ENCODE peak calls at places on chromosome 9, in eight cellular contexts. A is prostate gland, X is psoas muscle, Z is A549, S is mammary epithelial cell, W is epithelial cell of prostate, Y is HL-60, O is left lung. C is an unnamed sample.

GRCh38 chr9:14313378-14313940 is 482 bp downstream of the NFIB start:
- DNase-seq in X (peak; percentile 76), O (peak; percentile 66), Z (peak; percentile 63), W (no peak), A (no peak), S (no peak), Y (no peak), C (no peak)

GRCh38 chr9:107557236-107557990 is 67.8 kb upstream of the KLF4 start:
- DNase-seq in X (no peak), W (peak; percentile 57), A (no peak), Z (no peak), O (no peak), S (peak; percentile 82), Y (no peak), C (peak; percentile 87)

GRCh38 chr9:35374910-35375309 is 115.0 kb upstream of the RUSC2 start:
- DNase-seq in S (no peak), A (no peak), X (peak; percentile 86), O (no peak), Z (no peak), W (no peak), Y (no peak), C (no peak)

GRCh38 chr9:1331546-1331945 is 281.4 kb downstream of the DMRT2 start:
- DNase-seq in A (no peak), W (no peak), Y (no peak), O (no peak), X (no peak), Z (no peak), S (no peak), C (no peak)

GRCh38 chr9:89315482-89315881 is 2.8 kb upstream of the SECISBP2 start:
- DNase-seq in Y (no peak), X (no peak), S (no peak), A (no peak), Z (no peak), O (no peak), W (no peak), C (no peak)

GRCh38 chr9:23740531-23740930 is 85.5 kb downstream of the ELAVL2 start:
- DNase-seq in X (no peak), W (no peak), Z (no peak), Y (no peak), S (no peak), O (no peak), A (no peak), C (no peak)

GRCh38 chr9:89508951-89509607 is 11.2 kb upstream of the SEMA4D start:
- DNase-seq in Z (no peak), Y (peak; percentile 53), O (no peak), X (no peak), A (no peak), S (no peak), W (no peak), C (no peak)

GRCh38 chr9:7324031-7324654 is 475.4 kb downstream of the DMAC1 start:
- DNase-seq in O (no peak), W (no peak), Z (no peak), A (no peak), S (peak; percentile 2), X (no peak), Y (no peak), C (no peak)

GRCh38 chr9:7533376-7534090 is 266.0 kb downstream of the DMAC1 start:
- DNase-seq in X (no peak), Y (no peak), W (no peak), S (no peak), O (no peak), A (no peak), Z (no peak), C (no peak)

GRCh38 chr9:35745569-35745968 is 3.5 kb downstream of the GBA2 start:
- DNase-seq in A (no peak), S (no peak), Y (no peak), W (no peak), Z (no peak), O (no peak), X (no peak), C (no peak)

GRCh38 chr9:35954942-35955546 is 2.9 kb downstream of the OR2S2 start:
- DNase-seq in Z (peak; percentile 81), Y (peak; percentile 48), O (no peak), S (peak; percentile 63), X (no peak), A (peak; percentile 60), W (peak; percentile 27), C (peak; percentile 21)

GRCh38 chr9:11088826-11089374 is 476.1 kb upstream of the PTPRD start:
- DNase-seq in S (no peak), O (no peak), A (no peak), W (no peak), X (no peak), Y (no peak), Z (no peak), C (no peak)

GRCh38 chr9:82606761-82607382 is 456.1 kb downstream of the RASEF start:
- DNase-seq in X (no peak), Z (peak; percentile 65), A (peak; percentile 32), S (peak; percentile 35), W (no peak), Y (peak; percentile 34), O (no peak), C (no peak)

GRCh38 chr9:3525088-3525835 is 539 bp downstream of the RFX3 start:
- DNase-seq in O (peak; percentile 84), A (no peak), S (peak; percentile 6), Z (peak; percentile 10), X (peak; percentile 75), W (no peak), Y (no peak), C (no peak)

GRCh38 chr9:72485821-72486605 is 35.4 kb upstream of the TMC1 start:
- DNase-seq in W (no peak), X (no peak), Z (peak; percentile 16), A (no peak), S (no peak), O (no peak), Y (no peak), C (no peak)

GRCh38 chr9:86854898-86855523 is 92.3 kb downstream of the GAS1 start:
- DNase-seq in A (no peak), O (no peak), S (peak; percentile 68), Y (no peak), X (no peak), W (no peak), Z (peak; percentile 9), C (no peak)

GRCh38 chr9:134287591-134288518 is 38.4 kb upstream of the RXRA start:
- DNase-seq in W (no peak), X (peak; percentile 36), Y (no peak), Z (no peak), O (peak; percentile 58), S (no peak), A (no peak), C (no peak)

GRCh38 chr9:132584616-132585560 is 2.5 kb downstream of the BARHL1 start:
- DNase-seq in Z (peak; percentile 12), X (peak; percentile 26), S (no peak), Y (no peak), A (no peak), W (no peak), O (no peak), C (no peak)

GRCh38 chr9:109986423-109987055 is 206.5 kb downstream of the PALM2AKAP2 start:
- DNase-seq in O (no peak), W (no peak), A (no peak), Y (no peak), X (no peak), S (peak; percentile 73), Z (peak; percentile 38), C (no peak)

GRCh38 chr9:94995294-94995693 is 268.8 kb downstream of the AOPEP start:
- DNase-seq in W (no peak), Y (no peak), A (no peak), X (no peak), Z (no peak), S (no peak), O (no peak), C (no peak)

GRCh38 chr9:94993141-94993820 is 266.8 kb downstream of the AOPEP start:
- DNase-seq in W (no peak), A (no peak), Z (no peak), X (no peak), O (no peak), Y (no peak), S (no peak), C (no peak)

GRCh38 chr9:94993821-94994165 is 267.3 kb downstream of the AOPEP start:
- DNase-seq in Y (no peak), A (no peak), Z (no peak), O (no peak), S (no peak), X (no peak), W (no peak), C (no peak)

GRCh38 chr9:94990897-94991561 is 264.5 kb downstream of the AOPEP start:
- DNase-seq in Z (peak; percentile 45), X (no peak), S (no peak), O (no peak), Y (no peak), A (no peak), W (no peak), C (no peak)

GRCh38 chr9:94991961-94992907 is 265.7 kb downstream of the AOPEP start:
- DNase-seq in S (no peak), X (no peak), W (no peak), Y (no peak), A (no peak), Z (peak; percentile 94), O (no peak), C (no peak)
- H3K27ac ChIP-seq in S (no peak overlapping the region), X (no peak overlapping the region), W (no peak overlapping the region), Y (no peak overlapping the region), A (peak overlapping the region; percentile 42), Z (peak overlapping the region; percentile 89), O (peak overlapping the region; percentile 64), C (no peak overlapping the region)

GRCh38 chr9:130422546-130422945 is 22.2 kb upstream of the ASS1 start:
- DNase-seq in W (no peak), X (no peak), Z (no peak), Y (no peak), A (no peak), O (no peak), S (no peak), C (no peak)
- H3K27ac ChIP-seq in W (no peak overlapping the region), X (no peak overlapping the region), Z (no peak overlapping the region), Y (no peak overlapping the region), A (no peak overlapping the region), O (no peak overlapping the region), S (no peak overlapping the region), C (no peak overlapping the region)

GRCh38 chr9:84556556-84556955 is 113.0 kb upstream of the NTRK2 start:
- DNase-seq in Z (no peak), Y (no peak), X (no peak), O (no peak), W (peak; percentile 20), A (no peak), S (peak; percentile 67), C (no peak)
- H3K27ac ChIP-seq in Z (no peak overlapping the region), Y (no peak overlapping the region), X (no peak overlapping the region), O (no peak overlapping the region), W (no peak overlapping the region), A (no peak overlapping the region), S (no peak overlapping the region), C (no peak overlapping the region)

GRCh38 chr9:136003356-136004218 is 42.4 kb upstream of the UBAC1 start:
- DNase-seq in O (no peak), Y (no peak), W (no peak), S (no peak), Z (no peak), A (no peak), X (no peak), C (no peak)

GRCh38 chr9:136006169-136006568 is 45.0 kb upstream of the UBAC1 start:
- DNase-seq in X (no peak), O (no peak), Y (no peak), W (no peak), Z (no peak), A (no peak), S (no peak), C (no peak)

GRCh38 chr9:136002886-136003285 is 41.7 kb upstream of the UBAC1 start:
- DNase-seq in S (no peak), A (no peak), X (peak; percentile 78), Z (no peak), O (no peak), W (no peak), Y (no peak), C (no peak)

GRCh38 chr9:136004712-136005111 is 43.5 kb upstream of the UBAC1 start:
- DNase-seq in Z (no peak), A (no peak), Y (no peak), X (no peak), W (no peak), S (no peak), O (no peak), C (no peak)

GRCh38 chr9:136004219-136004618 is 43.0 kb upstream of the UBAC1 start:
- DNase-seq in W (no peak), A (no peak), Y (no peak), X (no peak), O (no peak), S (no peak), Z (no peak), C (no peak)
- H3K27ac ChIP-seq in W (no peak overlapping the region), A (no peak overlapping the region), Y (no peak overlapping the region), X (no peak overlapping the region), O (no peak overlapping the region), S (no peak overlapping the region), Z (peak overlapping the region; percentile 63), C (no peak overlapping the region)

C was measured in keratinocyte.